ENCODE peak calls at places on chromosomes 11 and 22, in six cellular contexts. T is sigmoid colon; J is stimulated activated CD8-positive, alpha-beta memory T cell treated with anti-CD3 and anti-CD28 coated beads, Interleukin-4, amount 100 ng/mL, for 48 hours; C is NCI-H510A treated with DMSO at 0.1 percent for 48 hours; X is activated T-helper 1 cell treated with anti-CD3 and anti-CD28 coated beads, Interleukin-12 subunit alpha, Interleukin-12 subunit beta, Interleukin-2, Interleukin-4 antibody, amounts not matched to agents 30 ng/mL and 10 ng/mL and 1 ng/mL, durations not matched to agents 14 hours and 24 hours and 36 hours; N is NCI-H2107. F is an unnamed sample.

GRCh38 chr11:72725731-72726042 is 26.5 kb downstream of the ARAP1 start:
- DNase-seq in C (no peak), T (no peak), X (no peak), J (no peak), N (no peak), F (no peak)

GRCh38 chr11:66047541-66048365 is 1.2 kb downstream of the GAL3ST3 start:
- DNase-seq in C (no peak), X (no peak), N (no peak), T (no peak), J (no peak), F (no peak)

GRCh38 chr11:129041611-129042018 is 98.9 kb upstream of the TP53AIP1 start:
- DNase-seq in C (no peak), N (no peak), T (no peak), J (no peak), X (no peak), F (no peak)

GRCh38 chr11:70220920-70221319 is 17.8 kb downstream of the FADD start:
- DNase-seq in J (no peak), C (no peak), X (no peak), N (no peak), T (no peak), F (no peak)

GRCh38 chr11:65381721-65382035 is 768 bp downstream of the SLC25A45 start:
- DNase-seq in X (peak), J (no peak), C (peak), N (no peak), T (no peak), F (peak)

GRCh38 chr22:48103126-48103875 is 1340.9 kb downstream of the TBC1D22A start:
- DNase-seq in X (no peak), C (no peak), J (peak), T (no peak), N (no peak), F (no peak)

GRCh38 chr11:119531091-119531490 is 108.1 kb upstream of the THY1 start:
- DNase-seq in J (no peak), C (no peak), X (no peak), N (no peak), T (peak), F (no peak)

GRCh38 chr22:20459152-20459542 is 21.5 kb upstream of the SCARF2 start:
- DNase-seq in X (no peak), J (no peak), C (no peak), N (no peak), T (no peak), F (no peak)

GRCh38 chr11:6988506-6988905 is 31.6 kb downstream of the ZNF214 start:
- DNase-seq in J (no peak), T (no peak), X (no peak), C (no peak), N (no peak), F (no peak)

GRCh38 chr11:134037093-134037908 is 31.6 kb upstream of the JAM3 start:
- DNase-seq in C (peak), X (peak), T (peak), J (peak), N (no peak), F (peak)

GRCh38 chr11:6911946-6912345 is 8.9 kb upstream of the OR2D3 start:
- DNase-seq in T (no peak), N (no peak), X (no peak), C (no peak), J (no peak), F (no peak)

GRCh38 chr11:65979261-65979759 is 17.8 kb downstream of the SART1 start:
- DNase-seq in C (no peak), T (no peak), N (no peak), X (no peak), J (no peak), F (no peak)

GRCh38 chr11:133134561-133135173 is 397.6 kb downstream of the OPCML start:
- DNase-seq in J (peak), T (peak), X (peak), C (peak), N (peak), F (peak)

GRCh38 chr22:47724751-47725150 is 962.3 kb downstream of the TBC1D22A start:
- DNase-seq in X (no peak), N (no peak), T (no peak), J (no peak), C (no peak), F (no peak)

GRCh38 chr11:19938866-19939265 is 221.4 kb downstream of the DBX1 start:
- DNase-seq in C (peak), J (no peak), T (no peak), X (no peak), N (no peak), F (no peak)

GRCh38 chr22:41418717-41419116 is 27.9 kb downstream of the TOB2 start:
- DNase-seq in N (no peak), C (no peak), X (no peak), T (no peak), J (no peak), F (no peak)

GRCh38 chr22:24106385-24107381 is 74.6 kb upstream of the SUSD2 start:
- DNase-seq in X (peak), C (no peak), J (peak), N (no peak), T (no peak), F (peak)

GRCh38 chr22:31344369-31345330 is 1.5 kb downstream of the PATZ1 start:
- DNase-seq in N (no peak), X (peak), C (no peak), J (peak), T (peak), F (peak)

GRCh38 chr11:114163231-114163631 is 103.7 kb downstream of the ZBTB16 start:
- DNase-seq in J (no peak), X (no peak), T (peak), C (no peak), N (no peak), F (no peak)

GRCh38 chr11:2547806-2548205 is 103.0 kb downstream of the KCNQ1 start:
- DNase-seq in N (no peak), C (no peak), J (no peak), T (peak), X (no peak), F (no peak)

GRCh38 chr22:50206599-50206998 is 5.8 kb downstream of the SELENOO start:
- DNase-seq in J (no peak), X (no peak), C (no peak), T (peak), N (no peak), F (no peak)

GRCh38 chr11:132234878-132235277 is 864.5 kb downstream of the NTM start:
- DNase-seq in J (no peak), X (no peak), C (no peak), N (no peak), T (no peak), F (no peak)

GRCh38 chr11:58493676-58494075 is 14.2 kb downstream of the OR5B21 start:
- DNase-seq in J (no peak), N (no peak), T (no peak), C (no peak), X (no peak), F (no peak)

GRCh38 chr11:109747839-109748238 is 325.8 kb downstream of the C11orf87 start:
- DNase-seq in N (no peak), T (no peak), C (no peak), X (no peak), J (no peak), F (no peak)

GRCh38 chr11:69005183-69005630 is 7.8 kb downstream of the MRGPRF start:
- DNase-seq in N (no peak), X (no peak), J (no peak), C (no peak), T (peak), F (no peak)

GRCh38 chr11:45655831-45656230 is 9.6 kb downstream of the CHST1 start:
- DNase-seq in N (no peak), C (no peak), T (peak), J (no peak), X (no peak), F (no peak)

GRCh38 chr11:73856001-73856663 is 20.5 kb downstream of the COA4 start:
- DNase-seq in X (no peak), N (peak), C (no peak), T (no peak), J (no peak), F (no peak)

GRCh38 chr11:64103377-64103985 is 62.4 kb downstream of the MACROD1 start:
- DNase-seq in C (no peak), J (no peak), T (no peak), N (no peak), X (no peak), F (no peak)

GRCh38 chr11:14687456-14687855 is 43.9 kb downstream of the PDE3B start:
- DNase-seq in J (no peak), C (no peak), X (no peak), N (no peak), T (no peak), F (no peak)

GRCh38 chr11:101061606-101062005 is 68.0 kb downstream of the PGR start:
- DNase-seq in N (no peak), X (no peak), T (no peak), C (no peak), J (no peak), F (no peak)

GRCh38 chr11:67313125-67313890 is 10.0 kb downstream of the SSH3 start:
- DNase-seq in X (no peak), T (no peak), J (no peak), C (no peak), N (no peak), F (no peak)

GRCh38 chr11:4626207-4627105 is 10.8 kb upstream of the OR51D1 start:
- DNase-seq in T (peak), C (peak), J (peak), N (peak), X (peak), F (peak)

F was measured in stimulated activated naive B cell treated with anti-CD40 and anti-IgM and Interleukin-4, amounts not matched to agents 10 μg/mL and 1 μg/mL and 100 μg/mL, for 72 hours.